ENCODE peak calls at places on chromosomes 2 and 18, in seven cellular contexts. One of them, this sample, is unnamed.

GRCh38 chr2:42566837-42567251 is 1.6 kb upstream of the MTA3 start:
- DNase-seq in retinal pigment epithelial cell: no peak
- DNase-seq in MM.1S: peak
- DNase-seq in GM12865: peak
- DNase-seq in K562: no peak
- DNase-seq in CD8-positive, alpha-beta T cell: no peak
- DNase-seq in SK-N-SH: no peak
- DNase-seq in this sample: no peak

GRCh38 chr2:178829299-178829698 is 22.1 kb upstream of the TTN start:
- DNase-seq in retinal pigment epithelial cell: no peak
- DNase-seq in MM.1S: no peak
- DNase-seq in GM12865: no peak
- DNase-seq in K562: no peak
- DNase-seq in CD8-positive, alpha-beta T cell: no peak
- DNase-seq in SK-N-SH: peak
- DNase-seq in this sample: no peak

GRCh38 chr2:225328192-225328591 is 71.3 kb upstream of the NYAP2 start:
- DNase-seq in retinal pigment epithelial cell: no peak
- DNase-seq in MM.1S: no peak
- DNase-seq in GM12865: no peak
- DNase-seq in K562: no peak
- DNase-seq in CD8-positive, alpha-beta T cell: no peak
- DNase-seq in SK-N-SH: no peak
- DNase-seq in this sample: no peak

GRCh38 chr2:29528891-29529520 is 392.4 kb downstream of the ALK start:
- DNase-seq in retinal pigment epithelial cell: no peak
- DNase-seq in MM.1S: no peak
- DNase-seq in GM12865: no peak
- DNase-seq in K562: no peak
- DNase-seq in CD8-positive, alpha-beta T cell: no peak
- DNase-seq in SK-N-SH: no peak
- DNase-seq in this sample: no peak

GRCh38 chr2:95022309-95023221 is 2.9 kb upstream of the MAL start:
- DNase-seq in retinal pigment epithelial cell: no peak
- DNase-seq in MM.1S: peak
- DNase-seq in GM12865: peak
- DNase-seq in K562: peak
- DNase-seq in CD8-positive, alpha-beta T cell: peak
- DNase-seq in SK-N-SH: peak
- DNase-seq in this sample: peak

GRCh38 chr2:215882689-215883088 is 130.7 kb downstream of the MREG start:
- DNase-seq in retinal pigment epithelial cell: no peak
- DNase-seq in MM.1S: no peak
- DNase-seq in GM12865: no peak
- DNase-seq in K562: no peak
- DNase-seq in CD8-positive, alpha-beta T cell: no peak
- DNase-seq in SK-N-SH: no peak
- DNase-seq in this sample: no peak

GRCh38 chr18:2411381-2411977 is 159.8 kb downstream of the METTL4 start:
- DNase-seq in retinal pigment epithelial cell: peak
- DNase-seq in MM.1S: no peak
- DNase-seq in GM12865: no peak
- DNase-seq in K562: no peak
- DNase-seq in CD8-positive, alpha-beta T cell: no peak
- DNase-seq in SK-N-SH: no peak
- DNase-seq in this sample: no peak

GRCh38 chr2:36655456-36655855 is 41.1 kb upstream of the VIT start:
- DNase-seq in retinal pigment epithelial cell: no peak
- DNase-seq in MM.1S: no peak
- DNase-seq in GM12865: no peak
- DNase-seq in K562: no peak
- DNase-seq in CD8-positive, alpha-beta T cell: no peak
- DNase-seq in SK-N-SH: no peak
- DNase-seq in this sample: no peak

GRCh38 chr2:119283873-119284331 is 60.3 kb downstream of the STEAP3 start:
- DNase-seq in retinal pigment epithelial cell: peak
- DNase-seq in MM.1S: no peak
- DNase-seq in GM12865: no peak
- DNase-seq in K562: no peak
- DNase-seq in CD8-positive, alpha-beta T cell: no peak
- DNase-seq in SK-N-SH: no peak
- DNase-seq in this sample: peak

GRCh38 chr18:80105369-80106167 is 3.5 kb upstream of the ADNP2 start:
- DNase-seq in retinal pigment epithelial cell: no peak
- DNase-seq in MM.1S: no peak
- DNase-seq in GM12865: peak
- DNase-seq in K562: no peak
- DNase-seq in CD8-positive, alpha-beta T cell: no peak
- DNase-seq in SK-N-SH: no peak
- DNase-seq in this sample: no peak

GRCh38 chr18:77866309-77866708 is 616.7 kb downstream of the GALR1 start:
- DNase-seq in retinal pigment epithelial cell: no peak
- DNase-seq in MM.1S: no peak
- DNase-seq in GM12865: no peak
- DNase-seq in K562: no peak
- DNase-seq in CD8-positive, alpha-beta T cell: no peak
- DNase-seq in SK-N-SH: no peak
- DNase-seq in this sample: no peak
- TF ChIP-seq CTCF in retinal pigment epithelial cell: no peak
- TF ChIP-seq CTCF in MM.1S: no peak
- TF ChIP-seq CTCF in GM12865: no peak
- TF ChIP-seq CTCF in K562: no peak
- TF ChIP-seq CTCF in CD8-positive, alpha-beta T cell: no peak
- TF ChIP-seq CTCF in SK-N-SH: no peak
- TF ChIP-seq CTCF in this sample: no peak

GRCh38 chr2:56369316-56369715 is 185.5 kb downstream of the CCDC85A start:
- DNase-seq in retinal pigment epithelial cell: peak
- DNase-seq in MM.1S: no peak
- DNase-seq in GM12865: no peak
- DNase-seq in K562: no peak
- DNase-seq in CD8-positive, alpha-beta T cell: no peak
- DNase-seq in SK-N-SH: no peak
- DNase-seq in this sample: no peak
- H3K4me3 ChIP-seq in retinal pigment epithelial cell: no peak
- H3K4me3 ChIP-seq in MM.1S: no peak
- H3K4me3 ChIP-seq in GM12865: no peak
- H3K4me3 ChIP-seq in K562: no peak
- H3K4me3 ChIP-seq in CD8-positive, alpha-beta T cell: no peak
- H3K4me3 ChIP-seq in SK-N-SH: no peak
- H3K4me3 ChIP-seq in this sample: no peak

DNA sequence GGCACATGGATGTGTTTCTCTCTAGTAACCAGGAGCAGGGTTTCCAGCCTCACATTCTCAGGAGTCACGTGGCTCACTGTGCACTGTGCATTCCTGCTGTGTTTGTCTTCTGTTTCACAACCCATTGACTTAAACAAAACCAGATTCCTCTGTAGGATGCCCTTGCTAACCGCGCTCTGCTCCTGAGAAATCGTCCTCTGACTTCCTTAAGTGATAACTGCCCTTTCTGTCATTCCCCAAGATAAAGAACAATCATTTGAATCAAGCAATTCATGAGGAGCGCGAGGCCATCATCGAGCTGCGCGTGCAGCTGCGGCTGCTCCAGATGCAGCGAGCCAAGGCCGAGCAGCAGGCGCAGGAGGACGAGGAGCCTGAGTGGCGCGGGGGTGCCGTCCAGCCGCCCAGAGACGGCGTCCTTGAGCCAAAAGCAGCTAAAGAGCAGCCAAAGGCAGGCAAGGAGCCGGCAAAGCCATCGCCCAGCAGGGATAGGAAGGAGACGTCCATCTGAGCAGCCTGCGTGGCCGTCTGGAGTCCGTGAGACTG is 60.2 kb downstream of the RALBP1 start:
- DNase-seq in retinal pigment epithelial cell: peak
- DNase-seq in MM.1S: no peak
- DNase-seq in GM12865: no peak
- DNase-seq in K562: no peak
- DNase-seq in CD8-positive, alpha-beta T cell: no peak
- DNase-seq in SK-N-SH: peak
- DNase-seq in this sample: peak
- TF ChIP-seq CTCF in retinal pigment epithelial cell: no peak
- TF ChIP-seq CTCF in MM.1S: no peak
- TF ChIP-seq CTCF in GM12865: no peak
- TF ChIP-seq CTCF in K562: no peak
- TF ChIP-seq CTCF in CD8-positive, alpha-beta T cell: no peak
- TF ChIP-seq CTCF in SK-N-SH: no peak
- TF ChIP-seq CTCF in this sample: no peak

DNA sequence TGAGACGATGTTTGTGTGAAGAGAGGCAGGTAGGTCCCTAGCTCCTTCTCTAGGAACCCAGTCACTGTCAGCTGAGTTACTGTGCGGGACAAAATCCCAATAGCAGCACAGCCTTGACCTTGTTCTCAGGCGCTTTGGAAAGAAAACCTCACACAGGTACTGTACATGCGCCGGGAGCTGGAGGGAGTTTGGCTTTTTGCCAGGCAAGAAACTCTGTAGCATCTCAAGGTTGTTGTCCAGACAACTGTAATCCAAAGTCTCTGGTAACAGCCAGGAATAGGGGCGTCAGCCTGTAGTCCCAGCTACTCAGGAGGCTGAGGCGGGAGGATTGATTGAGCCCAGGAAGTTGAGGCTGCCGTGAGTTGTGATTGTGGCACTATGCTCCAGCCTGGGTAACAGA is 68.4 kb downstream of the HRH4 start:
- DNase-seq in retinal pigment epithelial cell: no peak
- DNase-seq in MM.1S: no peak
- DNase-seq in GM12865: no peak
- DNase-seq in K562: no peak
- DNase-seq in CD8-positive, alpha-beta T cell: no peak
- DNase-seq in SK-N-SH: no peak
- DNase-seq in this sample: no peak
- H3K4me3 ChIP-seq in retinal pigment epithelial cell: no peak
- H3K4me3 ChIP-seq in MM.1S: no peak
- H3K4me3 ChIP-seq in GM12865: no peak
- H3K4me3 ChIP-seq in K562: no peak
- H3K4me3 ChIP-seq in CD8-positive, alpha-beta T cell: no peak
- H3K4me3 ChIP-seq in SK-N-SH: no peak
- H3K4me3 ChIP-seq in this sample: no peak

GRCh38 chr2:202036601-202037037 is 3.0 kb downstream of the FZD7 start:
- DNase-seq in retinal pigment epithelial cell: no peak
- DNase-seq in MM.1S: no peak
- DNase-seq in GM12865: no peak
- DNase-seq in K562: no peak
- DNase-seq in CD8-positive, alpha-beta T cell: no peak
- DNase-seq in SK-N-SH: peak
- DNase-seq in this sample: no peak

GRCh38 chr2:202035941-202036372 is 2.3 kb downstream of the FZD7 start:
- DNase-seq in retinal pigment epithelial cell: no peak
- DNase-seq in MM.1S: no peak
- DNase-seq in GM12865: peak
- DNase-seq in K562: no peak
- DNase-seq in CD8-positive, alpha-beta T cell: no peak
- DNase-seq in SK-N-SH: no peak
- DNase-seq in this sample: no peak

GRCh38 chr2:202033317-202034248 is at the start of gene FZD7:
- DNase-seq in retinal pigment epithelial cell: peak
- DNase-seq in MM.1S: peak
- DNase-seq in GM12865: peak
- DNase-seq in K562: peak
- DNase-seq in CD8-positive, alpha-beta T cell: peak
- DNase-seq in SK-N-SH: peak
- DNase-seq in this sample: peak

GRCh38 chr2:202034249-202035088 is 814 bp downstream of the FZD7 start:
- DNase-seq in retinal pigment epithelial cell: no peak
- DNase-seq in MM.1S: peak
- DNase-seq in GM12865: peak
- DNase-seq in K562: peak
- DNase-seq in CD8-positive, alpha-beta T cell: peak
- DNase-seq in SK-N-SH: peak
- DNase-seq in this sample: peak

GRCh38 chr2:202035089-202035940 is 1.7 kb downstream of the FZD7 start:
- DNase-seq in retinal pigment epithelial cell: no peak
- DNase-seq in MM.1S: no peak
- DNase-seq in GM12865: peak
- DNase-seq in K562: no peak
- DNase-seq in CD8-positive, alpha-beta T cell: peak
- DNase-seq in SK-N-SH: no peak
- DNase-seq in this sample: peak
- TF ChIP-seq CTCF in retinal pigment epithelial cell: peak
- TF ChIP-seq CTCF in MM.1S: no peak
- TF ChIP-seq CTCF in GM12865: no peak
- TF ChIP-seq CTCF in K562: no peak
- TF ChIP-seq CTCF in CD8-positive, alpha-beta T cell: no peak
- TF ChIP-seq CTCF in SK-N-SH: no peak
- TF ChIP-seq CTCF in this sample: peak

GRCh38 chr18:709771-710170 is 2.7 kb downstream of the ENOSF1 start:
- DNase-seq in retinal pigment epithelial cell: no peak
- DNase-seq in MM.1S: no peak
- DNase-seq in GM12865: no peak
- DNase-seq in K562: no peak
- DNase-seq in CD8-positive, alpha-beta T cell: no peak
- DNase-seq in SK-N-SH: no peak
- DNase-seq in this sample: no peak

GRCh38 chr18:712401-713134 is at the start of gene ENOSF1:
- DNase-seq in retinal pigment epithelial cell: no peak
- DNase-seq in MM.1S: peak
- DNase-seq in GM12865: peak
- DNase-seq in K562: peak
- DNase-seq in CD8-positive, alpha-beta T cell: peak
- DNase-seq in SK-N-SH: peak
- DNase-seq in this sample: peak

GRCh38 chr18:711330-711692 is 1.1 kb downstream of the ENOSF1 start:
- DNase-seq in retinal pigment epithelial cell: no peak
- DNase-seq in MM.1S: no peak
- DNase-seq in GM12865: no peak
- DNase-seq in K562: peak
- DNase-seq in CD8-positive, alpha-beta T cell: no peak
- DNase-seq in SK-N-SH: peak
- DNase-seq in this sample: no peak

GRCh38 chr18:711693-712400 is 583 bp downstream of the ENOSF1 start:
- DNase-seq in retinal pigment epithelial cell: peak
- DNase-seq in MM.1S: peak
- DNase-seq in GM12865: peak
- DNase-seq in K562: peak
- DNase-seq in CD8-positive, alpha-beta T cell: peak
- DNase-seq in SK-N-SH: peak
- DNase-seq in this sample: peak

GRCh38 chr18:710418-711300 is 1.8 kb downstream of the ENOSF1 start:
- DNase-seq in retinal pigment epithelial cell: peak
- DNase-seq in MM.1S: no peak
- DNase-seq in GM12865: no peak
- DNase-seq in K562: no peak
- DNase-seq in CD8-positive, alpha-beta T cell: no peak
- DNase-seq in SK-N-SH: no peak
- DNase-seq in this sample: no peak
- H3K4me3 ChIP-seq in retinal pigment epithelial cell: peak
- H3K4me3 ChIP-seq in MM.1S: no peak
- H3K4me3 ChIP-seq in GM12865: peak
- H3K4me3 ChIP-seq in K562: peak
- H3K4me3 ChIP-seq in CD8-positive, alpha-beta T cell: peak
- H3K4me3 ChIP-seq in SK-N-SH: no peak
- H3K4me3 ChIP-seq in this sample: peak

GRCh38 chr2:148209598-148209997 is 188.7 kb downstream of the MBD5 start:
- DNase-seq in retinal pigment epithelial cell: no peak
- DNase-seq in MM.1S: peak
- DNase-seq in GM12865: peak
- DNase-seq in K562: peak
- DNase-seq in CD8-positive, alpha-beta T cell: no peak
- DNase-seq in SK-N-SH: no peak
- DNase-seq in this sample: no peak
- TF ChIP-seq CTCF in retinal pigment epithelial cell: no peak
- TF ChIP-seq CTCF in MM.1S: no peak
- TF ChIP-seq CTCF in GM12865: no peak
- TF ChIP-seq CTCF in K562: peak
- TF ChIP-seq CTCF in CD8-positive, alpha-beta T cell: no peak
- TF ChIP-seq CTCF in SK-N-SH: no peak
- TF ChIP-seq CTCF in this sample: no peak